ENCODE peak calls at places on chromosomes 6 and 20, in seven cellular contexts. One of them, this sample, is unnamed.

GRCh38 chr6:13908955-13909381 is 15.8 kb upstream of the RNF182 start:
- DNase-seq in ascending aorta: no peak
- DNase-seq in fibroblast of the aortic adventitia: peak; percentile 81
- DNase-seq in hypothalamus: no peak
- DNase-seq in NCI-H774: peak; percentile 71
- DNase-seq in immature natural killer cell: peak; percentile 46
- DNase-seq in NCI-H510A: peak; percentile 25
- DNase-seq in this sample: no peak

GRCh38 chr6:43054206-43054943 is 724 bp upstream of the CUL7 start:
- DNase-seq in ascending aorta: no peak
- DNase-seq in fibroblast of the aortic adventitia: no peak
- DNase-seq in hypothalamus: no peak
- DNase-seq in NCI-H774: no peak
- DNase-seq in immature natural killer cell: no peak
- DNase-seq in NCI-H510A: no peak
- DNase-seq in this sample: no peak

GRCh38 chr6:30102701-30103629 is 9.9 kb downstream of the TRIM31 start:
- DNase-seq in ascending aorta: peak; percentile 32
- DNase-seq in fibroblast of the aortic adventitia: peak; percentile 89
- DNase-seq in hypothalamus: peak; percentile 67
- DNase-seq in NCI-H774: peak; percentile 75
- DNase-seq in immature natural killer cell: peak; percentile 73
- DNase-seq in NCI-H510A: no peak
- DNase-seq in this sample: peak; percentile 28

GRCh38 chr6:138546733-138547185 is 47.5 kb upstream of the NHSL1 start:
- DNase-seq in ascending aorta: no peak
- DNase-seq in fibroblast of the aortic adventitia: no peak
- DNase-seq in hypothalamus: no peak
- DNase-seq in NCI-H774: no peak
- DNase-seq in immature natural killer cell: no peak
- DNase-seq in NCI-H510A: no peak
- DNase-seq in this sample: no peak

GRCh38 chr6:27332692-27333641 is 20.9 kb upstream of the POM121L2 start:
- DNase-seq in ascending aorta: no peak
- DNase-seq in fibroblast of the aortic adventitia: peak; percentile 61
- DNase-seq in hypothalamus: peak; percentile 4
- DNase-seq in NCI-H774: peak; percentile 60
- DNase-seq in immature natural killer cell: peak; percentile 2
- DNase-seq in NCI-H510A: no peak
- DNase-seq in this sample: peak; percentile 41

GRCh38 chr20:3514012-3514642 is 43.3 kb downstream of the ATRN start:
- DNase-seq in ascending aorta: no peak
- DNase-seq in fibroblast of the aortic adventitia: no peak
- DNase-seq in hypothalamus: no peak
- DNase-seq in NCI-H774: no peak
- DNase-seq in immature natural killer cell: no peak
- DNase-seq in NCI-H510A: no peak
- DNase-seq in this sample: no peak

GRCh38 chr6:37137881-37138568 is 31.9 kb upstream of the PIM1 start:
- DNase-seq in ascending aorta: no peak
- DNase-seq in fibroblast of the aortic adventitia: peak; percentile 67
- DNase-seq in hypothalamus: no peak
- DNase-seq in NCI-H774: no peak
- DNase-seq in immature natural killer cell: no peak
- DNase-seq in NCI-H510A: no peak
- DNase-seq in this sample: no peak

GRCh38 chr6:160088069-160088773 is 33.4 kb upstream of the SLC22A1 start:
- DNase-seq in ascending aorta: no peak
- DNase-seq in fibroblast of the aortic adventitia: peak; percentile 91
- DNase-seq in hypothalamus: peak; percentile 29
- DNase-seq in NCI-H774: no peak
- DNase-seq in immature natural killer cell: no peak
- DNase-seq in NCI-H510A: no peak
- DNase-seq in this sample: no peak

GRCh38 chr6:71621918-71622519 is 264.3 kb upstream of the RIMS1 start:
- DNase-seq in ascending aorta: no peak
- DNase-seq in fibroblast of the aortic adventitia: peak; percentile 19
- DNase-seq in hypothalamus: no peak
- DNase-seq in NCI-H774: no peak
- DNase-seq in immature natural killer cell: no peak
- DNase-seq in NCI-H510A: no peak
- DNase-seq in this sample: no peak

GRCh38 chr20:42179768-42180167 is 561.6 kb upstream of the CHD6 start:
- DNase-seq in ascending aorta: no peak
- DNase-seq in fibroblast of the aortic adventitia: no peak
- DNase-seq in hypothalamus: no peak
- DNase-seq in NCI-H774: no peak
- DNase-seq in immature natural killer cell: no peak
- DNase-seq in NCI-H510A: no peak
- DNase-seq in this sample: no peak

GRCh38 chr6:139777202-139777970 is 402.9 kb upstream of the CITED2 start:
- DNase-seq in ascending aorta: no peak
- DNase-seq in fibroblast of the aortic adventitia: no peak
- DNase-seq in hypothalamus: no peak
- DNase-seq in NCI-H774: peak; percentile 55
- DNase-seq in immature natural killer cell: no peak
- DNase-seq in NCI-H510A: peak; percentile 7
- DNase-seq in this sample: no peak

GRCh38 chr20:23318347-23318746 is 32.2 kb upstream of the NXT1 start:
- DNase-seq in ascending aorta: no peak
- DNase-seq in fibroblast of the aortic adventitia: no peak
- DNase-seq in hypothalamus: no peak
- DNase-seq in NCI-H774: no peak
- DNase-seq in immature natural killer cell: no peak
- DNase-seq in NCI-H510A: no peak
- DNase-seq in this sample: no peak

GRCh38 chr6:157434349-157435016 is 53.5 kb downstream of the ZDHHC14 start:
- DNase-seq in ascending aorta: no peak
- DNase-seq in fibroblast of the aortic adventitia: no peak
- DNase-seq in hypothalamus: peak; percentile 25
- DNase-seq in NCI-H774: no peak
- DNase-seq in immature natural killer cell: no peak
- DNase-seq in NCI-H510A: no peak
- DNase-seq in this sample: no peak

GRCh38 chr6:108581237-108581931 is 20.7 kb downstream of the FOXO3 start:
- DNase-seq in ascending aorta: no peak
- DNase-seq in fibroblast of the aortic adventitia: peak; percentile 98
- DNase-seq in hypothalamus: no peak
- DNase-seq in NCI-H774: no peak
- DNase-seq in immature natural killer cell: no peak
- DNase-seq in NCI-H510A: no peak
- DNase-seq in this sample: no peak

This sample was measured in cerebellar nuclear complex.